ENCODE peak calls at places on chromosomes 2 and 18, in five cellular contexts. Z, W, M, F and Q are unnamed samples.
A peak's percentile ranks its signal among the peaks of the same experiment; 100 is the strongest.

GRCh38 chr2:239326831-239327535 is 73.8 kb downstream of the HDAC4 start:
- DNase-seq in M (no peak), Z (no peak), F (peak; percentile 94), W (no peak), Q (peak; percentile 75)

GRCh38 chr2:84386326-84386995 is 72.6 kb downstream of the SUCLG1 start:
- DNase-seq in Z (no peak), W (no peak), F (no peak), M (no peak), Q (no peak)

GRCh38 chr2:240412975-240413812 is 22.3 kb upstream of the GPC1 start:
- DNase-seq in M (no peak), Z (no peak), W (peak; percentile 9), F (no peak), Q (no peak)

GRCh38 chr18:48866028-48866733 is 84.6 kb downstream of the SMAD7 start:
- DNase-seq in Z (peak; percentile 47), F (no peak), W (no peak), M (no peak), Q (no peak)

GRCh38 chr2:189210250-189211075 is 30.9 kb upstream of the COL5A2 start:
- DNase-seq in M (no peak), W (no peak), F (no peak), Z (peak; percentile 46), Q (no peak)

GRCh38 chr2:96945011-96945410 is 41.4 kb downstream of the FAM178B start:
- DNase-seq in Z (no peak), W (no peak), M (no peak), F (no peak), Q (no peak)

GRCh38 chr2:64852771-64853241 is 136.4 kb upstream of the SLC1A4 start:
- DNase-seq in W (no peak), M (no peak), Z (no peak), F (no peak), Q (no peak)

GRCh38 chr2:241613018-241613780 is 23.8 kb downstream of the THAP4 start:
- DNase-seq in W (no peak), M (no peak), Z (no peak), F (no peak), Q (no peak)

GRCh38 chr18:45456076-45457066 is 158.9 kb upstream of the SLC14A2 start:
- DNase-seq in Z (peak; percentile 18), W (peak; percentile 27), M (no peak), F (no peak), Q (no peak)

GRCh38 chr2:118721817-118722551 is 125.5 kb downstream of the EN1 start:
- DNase-seq in Z (no peak), W (no peak), F (no peak), M (no peak), Q (no peak)

GRCh38 chr2:28956890-28957289 is 24.2 kb upstream of the TOGARAM2 start:
- DNase-seq in W (no peak), Z (no peak), F (no peak), M (peak; percentile 29), Q (no peak)

GRCh38 chr18:49788327-49788908 is 24.9 kb downstream of the ACAA2 start:
- DNase-seq in F (peak; percentile 50), Z (no peak), W (no peak), M (no peak), Q (no peak)

GRCh38 chr2:182767578-182767977 is 51.5 kb downstream of the DNAJC10 start:
- DNase-seq in F (peak; percentile 18), M (no peak), Z (no peak), W (no peak), Q (no peak)

GRCh38 chr18:58520964-58521363 is 107.9 kb downstream of the ALPK2 start:
- DNase-seq in W (no peak), F (no peak), Z (no peak), M (no peak), Q (no peak)

GRCh38 chr2:175726213-175726612 is 275.9 kb downstream of the LNPK start:
- DNase-seq in F (no peak), M (no peak), Z (no peak), W (no peak), Q (no peak)

GRCh38 chr2:19141234-19142004 is 217.0 kb downstream of the OSR1 start:
- DNase-seq in W (no peak), Z (no peak), M (no peak), F (no peak), Q (no peak)

GRCh38 chr2:159904127-159904564 is 106.1 kb upstream of the CD302 start:
- DNase-seq in M (no peak), Z (no peak), W (peak; percentile 73), F (no peak), Q (no peak)

GRCh38 chr18:8806798-8807501 is 101.6 kb downstream of the MTCL1 start:
- DNase-seq in F (no peak), M (no peak), W (no peak), Z (no peak), Q (no peak)

GRCh38 chr2:39666489-39667141 is 898 bp downstream of the TMEM178A start:
- DNase-seq in Z (no peak), M (peak; percentile 8), W (no peak), F (no peak), Q (no peak)

GRCh38 chr18:27627927-27628326 is 442.8 kb upstream of the CHST9 start:
- DNase-seq in F (no peak), M (no peak), W (no peak), Z (no peak), Q (no peak)

GRCh38 chr2:52724585-52724984 is 1043.0 kb upstream of the CHAC2 start:
- DNase-seq in M (no peak), Z (no peak), W (no peak), F (no peak), Q (no peak)

GRCh38 chr18:72697706-72698105 is 153.6 kb upstream of the CBLN2 start:
- DNase-seq in F (no peak), Z (no peak), W (no peak), M (no peak), Q (no peak)

GRCh38 chr18:27780061-27780740 is 396.7 kb downstream of the CDH2 start:
- DNase-seq in M (no peak), W (no peak), Z (no peak), F (no peak), Q (no peak)

GRCh38 chr2:111119004-111119846 is 1.5 kb upstream of the BCL2L11 start:
- DNase-seq in M (peak; percentile 18), F (no peak), W (peak; percentile 53), Z (peak; percentile 11), Q (peak; percentile 40)

GRCh38 chr2:152284398-152284797 is 50.6 kb upstream of the FMNL2 start:
- DNase-seq in M (no peak), F (no peak), W (no peak), Z (no peak), Q (no peak)

GRCh38 chr2:46481541-46482193 is 2.3 kb downstream of the TMEM247 start:
- DNase-seq in M (no peak), W (no peak), F (no peak), Z (no peak), Q (no peak)

GRCh38 chr2:218146056-218146455 is 20.2 kb downstream of the CXCR2 start:
- DNase-seq in M (no peak), Z (no peak), W (no peak), F (no peak), Q (no peak)

GRCh38 chr2:66682476-66682875 is 247.6 kb downstream of the MEIS1 start:
- DNase-seq in Z (no peak), W (no peak), F (no peak), M (no peak), Q (no peak)

GRCh38 chr2:150212722-150213171 is 274.7 kb downstream of the RND3 start:
- DNase-seq in Z (no peak), W (no peak), M (no peak), F (no peak), Q (no peak)

GRCh38 chr2:158034198-158034831 is 67.4 kb upstream of the UPP2 start:
- DNase-seq in F (peak; percentile 61), M (peak; percentile 31), Z (peak; percentile 19), W (no peak), Q (peak; percentile 6)

GRCh38 chr2:208136695-208137094 is 7.1 kb upstream of the CRYGC start:
- DNase-seq in Z (no peak), M (no peak), F (no peak), W (no peak), Q (no peak)

GRCh38 chr2:230575640-230576324 is 136.9 kb upstream of the CAB39 start:
- DNase-seq in M (no peak), F (no peak), Z (no peak), W (no peak), Q (no peak)

GRCh38 chr2:188293601-188294482 is 2.2 kb downstream of the GULP1 start:
- DNase-seq in F (no peak), M (no peak), Z (peak; percentile 67), W (no peak), Q (no peak)

GRCh38 chr2:219554369-219554768 is 10.5 kb downstream of the TMEM198 start:
- DNase-seq in M (no peak), Z (peak; percentile 10), F (no peak), W (no peak), Q (no peak)

GRCh38 chr2:213251618-213252017 is 32.6 kb upstream of the SPAG16 start:
- DNase-seq in Z (no peak), W (no peak), M (no peak), F (peak; percentile 61), Q (no peak)

GRCh38 chr2:74735544-74735943 is 81.5 kb downstream of the SEMA4F start:
- DNase-seq in M (no peak), Z (no peak), W (no peak), F (no peak), Q (no peak)

GRCh38 chr2:33495683-33496082 is 19.2 kb downstream of the RASGRP3 start:
- DNase-seq in M (no peak), W (no peak), F (no peak), Z (no peak), Q (no peak)

GRCh38 chr18:12657849-12658829 is at the start of gene SPIRE1:
- DNase-seq in M (peak; percentile 58), W (peak; percentile 52), F (peak; percentile 38), Z (peak; percentile 82), Q (peak; percentile 56)
- TF ChIP-seq CTCF in M (peak; percentile 15), W (no peak), F (no peak), Z (no peak), Q (no peak)

GRCh38 chr2:10235099-10235908 is 67.4 kb upstream of the HPCAL1 start:
- DNase-seq in F (no peak), Z (no peak), M (no peak), W (no peak), Q (no peak)

GRCh38 chr2:10233131-10234012 is 69.3 kb upstream of the HPCAL1 start:
- DNase-seq in F (no peak), Z (no peak), M (no peak), W (no peak), Q (no peak)

GRCh38 chr2:10232096-10232815 is 70.4 kb upstream of the HPCAL1 start:
- DNase-seq in Z (no peak), M (no peak), F (no peak), W (no peak), Q (no peak)

GRCh38 chr2:10234409-10235094 is 68.2 kb upstream of the HPCAL1 start:
- DNase-seq in M (no peak), Z (no peak), W (no peak), F (no peak), Q (no peak)

GRCh38 chr2:10234013-10234306 is 68.7 kb upstream of the HPCAL1 start:
- DNase-seq in M (no peak), W (no peak), F (no peak), Z (no peak), Q (no peak)
- TF ChIP-seq CTCF in M (no peak), W (no peak), F (no peak), Z (no peak), Q (no peak)

GRCh38 chr2:48205137-48205798 is 299.0 kb upstream of the FBXO11 start:
- DNase-seq in W (no peak), Z (no peak), F (peak; percentile 23), M (peak; percentile 26), Q (peak; percentile 6)
- TF ChIP-seq CTCF in W (no peak), Z (no peak), F (peak; percentile 5), M (no peak), Q (peak; percentile 32)

GRCh38 chr2:130778781-130779180 is 23.4 kb downstream of the AMER3 start:
- DNase-seq in M (no peak), F (no peak), Z (no peak), W (no peak), Q (no peak)

GRCh38 chr2:130776550-130776949 is 21.2 kb downstream of the AMER3 start:
- DNase-seq in M (no peak), W (no peak), F (no peak), Z (no peak), Q (no peak)
- TF ChIP-seq CTCF in M (no peak), W (no peak), F (no peak), Z (peak; percentile 9), Q (no peak)